ENCODE peak calls at places on chromosome 14, in nine cellular contexts. P is left ventricle myocardium inferior, U is keratinocyte, F is uterus, B is brain microvascular endothelial cell, N is Peyer's patch, O is fibroblast of mammary gland, Q is H1, T is astrocyte of the spinal cord. C is an unnamed sample.

GRCh38 chr14:56659964-56660551 is 80.5 kb downstream of the TMEM260 start:
- DNase-seq in P (no peak), U (peak), F (no peak), B (peak), N (no peak), O (peak), Q (no peak), T (peak), C (peak)

GRCh38 chr14:69464829-69465228 is 19.7 kb upstream of the PLEKHD1 start:
- DNase-seq in P (no peak), U (no peak), F (no peak), B (peak), N (no peak), O (peak), Q (no peak), T (peak), C (peak)

GRCh38 chr14:95486875-95487668 is 29.4 kb downstream of the SYNE3 start:
- DNase-seq in P (no peak), U (no peak), F (no peak), B (no peak), N (peak), O (no peak), Q (no peak), T (no peak), C (no peak)

GRCh38 chr14:53963491-53964227 is 7.0 kb upstream of the BMP4 start:
- DNase-seq in P (peak), U (no peak), F (peak), B (no peak), N (no peak), O (no peak), Q (no peak), T (peak), C (peak)

GRCh38 chr14:31505411-31505810 is 17.6 kb upstream of the GPR33 start:
- DNase-seq in P (no peak), U (no peak), F (no peak), B (peak), N (no peak), O (peak), Q (no peak), T (peak), C (peak)

GRCh38 chr14:30443368-30444007 is 115.5 kb upstream of the G2E3 start:
- DNase-seq in P (no peak), U (no peak), F (no peak), B (peak), N (no peak), O (peak), Q (no peak), T (peak), C (peak)

GRCh38 chr14:32201816-32202467 is at the start of gene RNU6-7:
- DNase-seq in P (peak), U (no peak), F (peak), B (peak), N (peak), O (peak), Q (no peak), T (no peak), C (peak)

GRCh38 chr14:54606631-54607133 is 39.8 kb downstream of the SAMD4A start:
- DNase-seq in P (no peak), U (no peak), F (no peak), B (peak), N (no peak), O (peak), Q (no peak), T (peak), C (peak)

GRCh38 chr14:53183611-53184010 is 30.5 kb upstream of the DDHD1 start:
- DNase-seq in P (no peak), U (no peak), F (no peak), B (no peak), N (no peak), O (peak), Q (no peak), T (no peak), C (peak)

GRCh38 chr14:73713804-73714655 is at the start of gene PNMA1:
- DNase-seq in P (peak), U (no peak), F (peak), B (peak), N (peak), O (peak), Q (peak), T (peak), C (peak)

GRCh38 chr14:92581966-92582566 is 68.5 kb downstream of the RIN3 start:
- DNase-seq in P (no peak), U (no peak), F (no peak), B (no peak), N (no peak), O (no peak), Q (no peak), T (no peak), C (no peak)

GRCh38 chr14:29108908-29109307 is 342.3 kb downstream of the FOXG1 start:
- DNase-seq in P (no peak), U (no peak), F (no peak), B (no peak), N (no peak), O (no peak), Q (no peak), T (no peak), C (no peak)

GRCh38 chr14:92702441-92702918 is 45.9 kb downstream of the LGMN start:
- DNase-seq in P (no peak), U (no peak), F (no peak), B (no peak), N (peak), O (no peak), Q (no peak), T (no peak), C (no peak)

GRCh38 chr14:22908601-22909000 is 10.3 kb downstream of the RBM23 start:
- DNase-seq in P (no peak), U (no peak), F (no peak), B (no peak), N (no peak), O (peak), Q (no peak), T (no peak), C (peak)

GRCh38 chr14:101048766-101049165 is 145.2 kb upstream of the RTL1 start:
- DNase-seq in P (no peak), U (no peak), F (no peak), B (no peak), N (no peak), O (no peak), Q (no peak), T (no peak), C (no peak)

GRCh38 chr14:93977790-93978581 is 1.6 kb upstream of the ASB2 start:
- DNase-seq in P (no peak), U (no peak), F (no peak), B (no peak), N (peak), O (no peak), Q (no peak), T (no peak), C (no peak)

GRCh38 chr14:64563696-64564095 is 13.9 kb downstream of the PPP1R36 start:
- DNase-seq in P (no peak), U (no peak), F (no peak), B (no peak), N (no peak), O (no peak), Q (no peak), T (no peak), C (no peak)

GRCh38 chr14:40630471-40630870 is 976.2 kb upstream of the LRFN5 start:
- DNase-seq in P (no peak), U (no peak), F (no peak), B (no peak), N (no peak), O (no peak), Q (no peak), T (no peak), C (no peak)

GRCh38 chr14:58607571-58608317 is 30.0 kb upstream of the DACT1 start:
- DNase-seq in P (no peak), U (no peak), F (no peak), B (peak), N (no peak), O (peak), Q (no peak), T (peak), C (peak)

GRCh38 chr14:72839351-72839750 is 54.5 kb downstream of the DPF3 start:
- DNase-seq in P (no peak), U (no peak), F (no peak), B (no peak), N (no peak), O (no peak), Q (no peak), T (no peak), C (no peak)

GRCh38 chr14:61280092-61280525 is 1.0 kb downstream of the TMEM30B start:
- DNase-seq in P (peak), U (no peak), F (no peak), B (no peak), N (no peak), O (no peak), Q (no peak), T (no peak), C (no peak)

GRCh38 chr14:24058260-24058950 is 6.6 kb downstream of the CARMIL3 start:
- DNase-seq in P (peak), U (peak), F (peak), B (peak), N (peak), O (peak), Q (no peak), T (peak), C (peak)

GRCh38 chr14:58978336-58978735 is 210.1 kb upstream of the DAAM1 start:
- DNase-seq in P (peak), U (no peak), F (peak), B (no peak), N (no peak), O (no peak), Q (no peak), T (no peak), C (peak)

GRCh38 chr14:97380539-97380941 is 583.4 kb downstream of the VRK1 start:
- DNase-seq in P (no peak), U (peak), F (no peak), B (no peak), N (no peak), O (no peak), Q (no peak), T (no peak), C (no peak)

GRCh38 chr14:29927596-29928341 is at the start of gene PRKD1:
- DNase-seq in P (peak), U (no peak), F (peak), B (peak), N (peak), O (peak), Q (no peak), T (peak), C (peak)

GRCh38 chr14:59309291-59309900 is 120.9 kb downstream of the DAAM1 start:
- DNase-seq in P (no peak), U (no peak), F (no peak), B (no peak), N (no peak), O (no peak), Q (no peak), T (no peak), C (peak)

GRCh38 chr14:91115986-91116385 is 2.1 kb downstream of the DGLUCY start:
- DNase-seq in P (no peak), U (no peak), F (no peak), B (no peak), N (no peak), O (no peak), Q (no peak), T (no peak), C (peak)
- H3K4me3 ChIP-seq in P (peak), U (peak), F (peak), B (no peak), N (peak), O (no peak), Q (no peak), T (no peak), C (peak)

GRCh38 chr14:82238649-82239048 is 705.0 kb upstream of the SEL1L start:
- DNase-seq in P (no peak), U (no peak), F (no peak), B (no peak), N (no peak), O (no peak), Q (no peak), T (no peak), C (no peak)

GRCh38 chr14:82239205-82239604 is 705.6 kb upstream of the SEL1L start:
- DNase-seq in P (no peak), U (no peak), F (no peak), B (no peak), N (no peak), O (no peak), Q (no peak), T (no peak), C (no peak)
- TF ChIP-seq CTCF in P (no peak), U (no peak), F (no peak), B (no peak), N (no peak), O (no peak), Q (no peak), T (no peak), C (no peak)

GRCh38 chr14:91501348-91501747 is 8.8 kb downstream of the PPP4R3A start:
- DNase-seq in P (no peak), U (no peak), F (no peak), B (no peak), N (no peak), O (no peak), Q (no peak), T (no peak), C (no peak)
- H3K4me3 ChIP-seq in P (no peak), U (no peak), F (no peak), B (no peak), N (no peak), O (no peak), Q (no peak), T (no peak), C (no peak)

GRCh38 chr14:75294649-75295033 is 16.0 kb downstream of the FOS start:
- DNase-seq in P (no peak), U (no peak), F (no peak), B (peak), N (no peak), O (no peak), Q (no peak), T (no peak), C (no peak)
- TF ChIP-seq CTCF in P (no peak), U (peak), F (no peak), B (peak), N (no peak), O (peak), Q (no peak), T (no peak), C (peak)

GRCh38 chr14:103028772-103029171 is 28.6 kb downstream of the CDC42BPB start:
- DNase-seq in P (no peak), U (no peak), F (no peak), B (no peak), N (no peak), O (no peak), Q (no peak), T (no peak), C (no peak)

GRCh38 chr14:103029936-103030335 is 27.4 kb downstream of the CDC42BPB start:
- DNase-seq in P (no peak), U (no peak), F (no peak), B (no peak), N (no peak), O (no peak), Q (no peak), T (no peak), C (no peak)

GRCh38 chr14:103027451-103027850 is 29.9 kb downstream of the CDC42BPB start:
- DNase-seq in P (no peak), U (no peak), F (no peak), B (no peak), N (no peak), O (no peak), Q (no peak), T (no peak), C (no peak)

GRCh38 chr14:103028161-103028767 is 29.1 kb downstream of the CDC42BPB start:
- DNase-seq in P (no peak), U (no peak), F (no peak), B (no peak), N (no peak), O (no peak), Q (no peak), T (no peak), C (no peak)

GRCh38 chr14:103026988-103027387 is 30.4 kb downstream of the CDC42BPB start:
- DNase-seq in P (no peak), U (no peak), F (no peak), B (no peak), N (no peak), O (no peak), Q (no peak), T (no peak), C (no peak)
- H3K4me3 ChIP-seq in P (no peak), U (no peak), F (no peak), B (no peak), N (no peak), O (no peak), Q (no peak), T (no peak), C (no peak)

DNA sequence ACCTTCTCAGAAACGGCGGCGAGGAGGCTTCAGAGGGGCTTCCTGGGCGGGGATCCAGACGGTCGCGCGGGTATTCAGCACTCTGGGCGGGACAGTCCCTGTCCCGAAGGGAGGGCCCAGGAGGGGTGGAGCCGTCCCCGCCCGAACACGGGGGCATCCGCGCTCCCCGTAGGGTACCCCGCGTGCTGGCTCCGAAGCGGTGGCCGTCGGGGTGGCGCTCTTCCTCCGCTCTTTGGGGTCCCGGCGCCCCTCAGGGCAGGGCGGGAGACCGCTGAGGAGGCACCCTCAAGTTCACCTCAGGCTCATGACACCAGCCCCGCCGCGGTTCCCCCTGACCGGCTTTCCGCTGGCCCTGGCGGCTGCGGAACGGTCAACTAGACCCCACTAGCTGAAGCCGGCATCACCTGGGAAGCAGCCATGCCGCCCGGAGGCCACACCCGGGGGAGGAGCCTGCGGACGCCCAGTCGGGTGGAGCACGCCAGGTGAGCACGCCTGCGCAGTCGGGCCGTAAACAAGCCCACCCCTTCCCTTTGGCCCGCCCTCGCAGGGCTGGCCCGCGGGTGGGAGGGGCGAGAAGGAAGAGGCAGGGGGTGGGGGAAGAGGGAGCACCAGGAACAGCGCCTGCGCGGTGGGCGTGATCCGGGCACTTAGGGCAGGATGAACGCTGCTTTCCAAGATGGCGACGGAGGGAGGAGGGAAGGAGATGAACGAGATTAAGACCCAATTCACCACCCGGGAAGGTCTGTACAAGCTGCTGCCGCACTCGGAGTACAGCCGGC is at the start of gene WDR20:
- DNase-seq in P (peak), U (peak), F (peak), B (peak), N (peak), O (peak), Q (peak), T (peak), C (peak)
- TF ChIP-seq CTCF in P (no peak), U (peak), F (no peak), B (no peak), N (no peak), O (no peak), Q (no peak), T (no peak), C (no peak)

DNA sequence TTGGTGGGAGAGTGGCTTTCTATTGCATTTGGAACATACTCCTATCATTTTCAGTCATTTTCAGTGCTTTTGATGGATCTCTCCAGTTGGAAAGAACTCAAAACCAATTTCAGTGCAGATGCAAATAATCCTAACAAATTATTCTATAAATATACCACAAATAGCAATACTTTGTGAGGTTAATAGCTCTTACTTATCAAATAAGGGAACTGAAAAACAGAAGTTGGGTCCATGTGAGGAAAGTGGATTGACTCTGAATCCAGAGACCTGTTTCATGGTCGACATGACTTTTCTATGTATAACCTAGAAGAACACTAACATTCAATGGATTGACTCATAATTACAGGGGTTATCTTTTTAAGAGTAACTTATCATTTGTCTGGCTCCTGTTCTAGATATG is 248.6 kb downstream of the EGLN3 start:
- DNase-seq in P (no peak), U (no peak), F (no peak), B (no peak), N (no peak), O (no peak), Q (no peak), T (no peak), C (no peak)
- H3K4me3 ChIP-seq in P (no peak), U (no peak), F (no peak), B (no peak), N (no peak), O (no peak), Q (no peak), T (no peak), C (no peak)